ENCODE peak calls at places on chromosome 19, in four cellular contexts. Q, R, L and P are unnamed samples. For H3K36me3, the result is how much of the 10 kb centered on the place peaks cover.

GRCh38 chr19:16886305-16886880 is 2.4 kb upstream of the F2RL3 start:
- DNase-seq in Q (peak), R (peak), L (peak), P (no peak)

GRCh38 chr19:3976495-3977241 is 5.8 kb upstream of the DAPK3 start:
- DNase-seq in Q (peak), R (no peak), L (no peak), P (no peak)

GRCh38 chr19:37933965-37934364 is 27.0 kb downstream of the SIPA1L3 start:
- DNase-seq in Q (no peak), R (no peak), L (no peak), P (no peak)

GRCh38 chr19:41595258-41595889 is 19.4 kb downstream of the CEACAM21 start:
- DNase-seq in Q (no peak), R (peak), L (peak), P (no peak)

GRCh38 chr19:39160889-39161672 is 35.5 kb downstream of the PAK4 start:
- DNase-seq in Q (no peak), R (peak), L (peak), P (no peak)

GRCh38 chr19:4909172-4909896 is at the start of gene UHRF1:
- DNase-seq in Q (no peak), R (peak), L (peak), P (peak)

GRCh38 chr19:31648347-31648746 is 299.1 kb upstream of the TSHZ3 start:
- DNase-seq in Q (no peak), R (no peak), L (no peak), P (peak)

GRCh38 chr19:49468746-49469447 is 5.1 kb upstream of the FLT3LG start:
- DNase-seq in Q (peak), R (peak), L (peak), P (no peak)

GRCh38 chr19:5143471-5144411 is 174.8 kb downstream of the KDM4B start:
- DNase-seq in Q (no peak), R (no peak), L (no peak), P (no peak)

GRCh38 chr19:17948967-17949930 is 16.4 kb downstream of the CCDC124 start:
- DNase-seq in Q (no peak), R (no peak), L (no peak), P (no peak)

GRCh38 chr19:5823579-5824281 is 15.8 kb downstream of the FUT6 start:
- DNase-seq in Q (no peak), R (peak), L (peak), P (no peak)

GRCh38 chr19:7900931-7901330 is 2.7 kb upstream of the MAP2K7 start:
- DNase-seq in Q (no peak), R (no peak), L (no peak), P (no peak)

GRCh38 chr19:33273881-33274662 is 28.3 kb downstream of the CEBPA start:
- DNase-seq in Q (peak), R (peak), L (peak), P (no peak)

GRCh38 chr19:4075373-4075772 is 8.7 kb upstream of the ZBTB7A start:
- DNase-seq in Q (no peak), R (no peak), L (no peak), P (no peak)

GRCh38 chr19:30302076-30302475 is 70.1 kb upstream of the ZNF536 start:
- DNase-seq in Q (no peak), R (no peak), L (no peak), P (no peak)

GRCh38 chr19:4702764-4703163 is 20.9 kb downstream of the DPP9 start:
- DNase-seq in Q (no peak), R (no peak), L (no peak), P (no peak)

GRCh38 chr19:49347835-49348234 is 12.6 kb downstream of the CD37 start:
- DNase-seq in Q (no peak), R (peak), L (no peak), P (no peak)

GRCh38 chr19:2038284-2039081 is 12.6 kb downstream of the MKNK2 start:
- DNase-seq in Q (no peak), R (no peak), L (no peak), P (no peak)

GRCh38 chr19:3375221-3376088 is 9.1 kb downstream of the NFIC start:
- DNase-seq in Q (peak), R (no peak), L (no peak), P (no peak)

GRCh38 chr19:8456064-8456463 is 11.3 kb downstream of the HNRNPM start:
- DNase-seq in Q (no peak), R (no peak), L (no peak), P (no peak)

GRCh38 chr19:10998045-10998533 is 37.3 kb downstream of the SMARCA4 start:
- DNase-seq in Q (peak), R (peak), L (no peak), P (no peak)

GRCh38 chr19:4575267-4575793 is 15.8 kb upstream of the SEMA6B start:
- DNase-seq in Q (peak), R (peak), L (peak), P (peak)

GRCh38 chr19:58181902-58182576 is 822 bp upstream of the ZNF274 start:
- DNase-seq in Q (no peak), R (peak), L (peak), P (peak)

GRCh38 chr19:3645067-3645396 is 18.4 kb upstream of the CACTIN start:
- DNase-seq in Q (no peak), R (no peak), L (no peak), P (no peak)

GRCh38 chr19:8146877-8147575 is 2.4 kb downstream of the FBN3 start:
- DNase-seq in Q (no peak), R (no peak), L (no peak), P (no peak)

GRCh38 chr19:10662384-10663251 is 8.5 kb downstream of the ILF3 start:
- DNase-seq in Q (no peak), R (no peak), L (no peak), P (no peak)

GRCh38 chr19:47419789-47420188 is 462 bp upstream of the MEIS3 start:
- DNase-seq in Q (no peak), R (no peak), L (no peak), P (no peak)

GRCh38 chr19:47422417-47423163 is 3.3 kb upstream of the MEIS3 start:
- DNase-seq in Q (no peak), R (no peak), L (no peak), P (no peak)

GRCh38 chr19:47423203-47423882 is 4.0 kb upstream of the MEIS3 start:
- DNase-seq in Q (no peak), R (no peak), L (no peak), P (no peak)

GRCh38 chr19:47421244-47421786 is 2.0 kb upstream of the MEIS3 start:
- DNase-seq in Q (no peak), R (no peak), L (no peak), P (no peak)

DNA sequence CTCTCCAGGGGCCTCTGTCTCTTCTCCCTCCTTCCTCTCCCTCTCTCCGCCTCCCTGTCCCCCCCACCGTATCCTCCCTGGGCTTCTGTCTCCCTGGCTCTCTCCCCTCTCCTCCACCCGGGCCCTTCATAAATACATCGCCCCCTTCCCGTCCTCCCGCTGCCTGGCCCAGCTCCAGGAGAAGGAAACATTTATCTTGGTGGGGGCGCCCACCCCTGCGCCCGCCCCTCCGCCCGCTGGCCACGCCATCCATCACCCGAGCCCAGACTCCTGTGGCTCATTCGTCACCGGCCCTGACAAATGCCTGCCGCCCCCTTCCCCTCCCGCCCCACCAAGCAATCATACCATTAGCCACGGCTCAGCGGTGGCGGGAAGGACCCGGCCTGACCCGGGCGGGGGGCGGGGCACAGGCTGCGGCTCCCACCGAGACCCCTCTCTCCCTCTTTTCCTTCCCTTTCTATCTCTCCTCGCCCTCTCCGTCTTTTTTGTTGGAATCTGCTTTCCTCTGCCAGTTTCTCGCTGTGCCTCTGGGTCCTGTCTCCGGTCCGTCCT is 2.6 kb upstream of the MEIS3 start:
- DNase-seq in Q (no peak), R (no peak), L (no peak), P (no peak)
- H3K27ac ChIP-seq in Q (no peak), R (no peak), L (no peak), P (no peak)

DNA sequence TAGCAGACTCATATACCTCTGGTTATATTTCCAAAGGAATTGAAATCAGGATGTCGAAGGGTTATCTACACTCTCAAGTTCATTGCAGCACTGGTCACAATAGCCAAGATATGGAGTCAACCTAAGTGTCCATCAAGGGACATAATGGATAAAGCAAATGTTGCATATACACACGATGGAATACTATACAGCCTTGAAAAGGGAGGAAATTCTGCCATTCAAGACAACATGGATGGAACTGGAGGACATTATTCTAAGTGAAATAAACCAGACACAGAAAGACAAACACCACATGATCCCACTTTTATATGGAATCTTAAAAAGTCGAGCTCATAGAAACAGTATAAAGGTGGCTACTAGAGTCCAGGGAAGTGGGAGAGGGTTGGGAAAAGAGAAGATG is 13.6 kb upstream of the ERCC1 start:
- DNase-seq in Q (no peak), R (no peak), L (no peak), P (no peak)
- H3K4me3 ChIP-seq in Q (no peak), R (no peak), L (no peak), P (no peak)

GRCh38 chr19:19655051-19655594 is 8.4 kb downstream of the ATP13A1 start:
- DNase-seq in Q (no peak), R (no peak), L (no peak), P (no peak)

GRCh38 chr19:19654441-19654840 is 9.0 kb downstream of the ATP13A1 start:
- DNase-seq in Q (no peak), R (no peak), L (no peak), P (no peak)

GRCh38 chr19:19652482-19653295 is 9.2 kb upstream of the GMIP start:
- DNase-seq in Q (no peak), R (peak), L (no peak), P (no peak)

GRCh38 chr19:19655641-19656343 is 7.7 kb downstream of the ATP13A1 start:
- DNase-seq in Q (no peak), R (no peak), L (no peak), P (no peak)

DNA sequence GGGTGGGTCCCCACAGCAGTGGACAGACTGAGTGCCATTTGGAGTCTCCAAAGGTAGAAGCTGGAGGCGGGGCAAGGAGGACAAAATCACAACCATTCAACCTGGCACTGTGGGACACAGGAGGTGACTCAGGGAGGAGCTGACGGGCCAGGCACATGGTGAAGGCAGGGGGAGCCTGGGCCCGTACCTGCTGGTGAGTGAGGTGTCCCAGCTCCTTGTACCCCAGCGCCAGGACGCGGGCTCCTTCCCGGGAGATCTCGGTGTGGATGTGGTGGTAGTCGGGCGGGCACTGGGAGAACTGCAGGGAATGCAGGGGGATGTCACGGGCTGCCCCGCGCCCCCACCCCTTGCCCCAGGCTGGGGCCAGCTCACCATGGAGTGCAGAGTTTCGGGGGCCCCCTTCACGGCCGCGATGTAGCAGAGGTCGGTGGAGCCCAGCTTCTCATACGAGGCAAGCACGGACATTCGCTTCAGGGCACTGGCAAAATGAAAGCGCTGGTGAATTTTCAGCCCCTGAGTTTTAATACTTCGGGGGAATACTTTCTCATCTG is 9.8 kb downstream of the ATP13A1 start:
- DNase-seq in Q (no peak), R (no peak), L (no peak), P (no peak)
- H3K36me3 ChIP-seq in Q (half or more), R (half or more), L (under half), P (half or more)

DNA sequence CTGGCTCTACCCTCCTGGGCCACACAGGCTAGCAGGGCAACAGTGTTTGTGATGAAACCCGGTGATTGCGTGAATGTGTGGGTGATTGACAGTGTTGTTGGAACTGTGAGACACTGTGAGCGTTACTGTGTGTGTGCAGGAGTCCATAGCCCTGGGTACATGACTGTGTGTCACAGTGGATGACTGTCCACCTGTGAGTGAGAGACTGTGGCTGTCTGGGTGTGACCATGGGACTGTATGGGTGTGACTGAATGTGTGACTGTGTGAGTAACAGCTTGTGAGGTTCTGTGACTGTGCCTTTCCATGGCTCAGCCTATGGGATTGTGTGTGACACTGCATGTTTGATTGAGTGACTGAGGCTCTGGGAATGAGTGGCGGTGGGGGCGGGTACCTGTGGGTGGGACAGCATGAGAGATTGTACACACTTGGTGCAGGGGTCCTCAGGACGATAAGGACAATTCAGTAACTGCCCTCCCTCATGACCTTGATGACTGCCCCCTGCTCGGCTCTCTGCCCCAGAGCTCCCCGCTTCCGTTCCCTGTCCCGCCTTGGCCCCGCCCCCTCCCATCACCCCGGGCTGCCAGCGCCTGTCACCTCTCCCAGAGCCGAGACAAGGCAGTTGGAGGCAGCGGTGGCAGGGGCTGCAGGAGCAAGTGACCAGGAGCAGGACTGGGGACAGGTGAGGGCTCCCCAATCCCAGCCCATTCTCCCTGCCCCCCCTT is at the start of gene GIPR:
- DNase-seq in Q (no peak), R (peak), L (peak), P (peak)
- H3K27ac ChIP-seq in Q (no peak), R (no peak), L (peak), P (peak)

GRCh38 chr19:14405758-14406644 is 13.1 kb downstream of the DDX39A start:
- DNase-seq in Q (peak), R (peak), L (peak), P (peak)
- H3K4me3 ChIP-seq in Q (no peak), R (no peak), L (peak), P (no peak)